ENCODE peak calls at places on chromosomes 13 and 19, in nine cellular contexts. One of them, this sample, is unnamed.

GRCh38 chr13:73984949-73985691 is 149.1 kb downstream of the KLF12 start:
- DNase-seq in COR-L47: no peak
- DNase-seq in HEK293T: no peak
- DNase-seq in NCI-H345: peak
- DNase-seq in thoracic aorta: no peak
- DNase-seq in activated naive CD4-positive, alpha-beta T cell treated with Interleukin-2 at 50 U/mL for 16 hours: peak
- DNase-seq in body of pancreas: no peak
- DNase-seq in esophagus squamous epithelium: no peak
- DNase-seq in lung: peak
- DNase-seq in this sample: no peak

GRCh38 chr19:58395220-58395978 is at the start of gene RNF225:
- DNase-seq in activated naive CD4-positive, alpha-beta T cell treated with Interleukin-2 at 50 U/mL for 16 hours: no peak
- DNase-seq in lung: no peak
- DNase-seq in COR-L47: no peak
- DNase-seq in HEK293T: no peak
- DNase-seq in NCI-H345: peak
- DNase-seq in esophagus squamous epithelium: no peak
- DNase-seq in thoracic aorta: no peak
- DNase-seq in body of pancreas: no peak
- DNase-seq in this sample: peak

GRCh38 chr19:21463449-21464105 is 41.8 kb upstream of the ZNF429 start:
- DNase-seq in esophagus squamous epithelium: no peak
- DNase-seq in body of pancreas: peak
- DNase-seq in HEK293T: no peak
- DNase-seq in activated naive CD4-positive, alpha-beta T cell treated with Interleukin-2 at 50 U/mL for 16 hours: peak
- DNase-seq in lung: peak
- DNase-seq in NCI-H345: no peak
- DNase-seq in COR-L47: no peak
- DNase-seq in thoracic aorta: no peak
- DNase-seq in this sample: no peak

GRCh38 chr19:49382639-49383038 is 5.4 kb upstream of the KASH5 start:
- DNase-seq in thoracic aorta: no peak
- DNase-seq in NCI-H345: no peak
- DNase-seq in lung: no peak
- DNase-seq in activated naive CD4-positive, alpha-beta T cell treated with Interleukin-2 at 50 U/mL for 16 hours: no peak
- DNase-seq in COR-L47: no peak
- DNase-seq in HEK293T: no peak
- DNase-seq in esophagus squamous epithelium: no peak
- DNase-seq in body of pancreas: no peak
- DNase-seq in this sample: no peak

GRCh38 chr13:48978942-48979601 is 3.4 kb downstream of the FNDC3A start:
- DNase-seq in body of pancreas: no peak
- DNase-seq in lung: no peak
- DNase-seq in HEK293T: no peak
- DNase-seq in thoracic aorta: no peak
- DNase-seq in esophagus squamous epithelium: no peak
- DNase-seq in activated naive CD4-positive, alpha-beta T cell treated with Interleukin-2 at 50 U/mL for 16 hours: no peak
- DNase-seq in NCI-H345: no peak
- DNase-seq in COR-L47: no peak
- DNase-seq in this sample: no peak

GRCh38 chr19:21569497-21569870 is 64.1 kb downstream of the ZNF429 start:
- DNase-seq in activated naive CD4-positive, alpha-beta T cell treated with Interleukin-2 at 50 U/mL for 16 hours: peak
- DNase-seq in esophagus squamous epithelium: no peak
- DNase-seq in lung: no peak
- DNase-seq in thoracic aorta: no peak
- DNase-seq in COR-L47: no peak
- DNase-seq in NCI-H345: no peak
- DNase-seq in body of pancreas: peak
- DNase-seq in HEK293T: no peak
- DNase-seq in this sample: no peak

GRCh38 chr19:30625947-30626346 is 253.8 kb downstream of the ZNF536 start:
- DNase-seq in HEK293T: no peak
- DNase-seq in body of pancreas: no peak
- DNase-seq in lung: no peak
- DNase-seq in activated naive CD4-positive, alpha-beta T cell treated with Interleukin-2 at 50 U/mL for 16 hours: no peak
- DNase-seq in esophagus squamous epithelium: no peak
- DNase-seq in COR-L47: no peak
- DNase-seq in NCI-H345: no peak
- DNase-seq in thoracic aorta: no peak
- DNase-seq in this sample: no peak

GRCh38 chr19:20078696-20079095 is 896 bp downstream of the ZNF90 start:
- DNase-seq in body of pancreas: peak
- DNase-seq in NCI-H345: no peak
- DNase-seq in activated naive CD4-positive, alpha-beta T cell treated with Interleukin-2 at 50 U/mL for 16 hours: peak
- DNase-seq in lung: peak
- DNase-seq in thoracic aorta: no peak
- DNase-seq in HEK293T: no peak
- DNase-seq in COR-L47: no peak
- DNase-seq in esophagus squamous epithelium: no peak
- DNase-seq in this sample: no peak

GRCh38 chr19:52527954-52528326 is 472 bp downstream of the ZNF808 start:
- DNase-seq in NCI-H345: no peak
- DNase-seq in COR-L47: no peak
- DNase-seq in activated naive CD4-positive, alpha-beta T cell treated with Interleukin-2 at 50 U/mL for 16 hours: no peak
- DNase-seq in body of pancreas: peak
- DNase-seq in HEK293T: no peak
- DNase-seq in esophagus squamous epithelium: no peak
- DNase-seq in lung: no peak
- DNase-seq in thoracic aorta: no peak
- DNase-seq in this sample: no peak

GRCh38 chr19:56170261-56170660 is 5.5 kb upstream of the GALP start:
- DNase-seq in activated naive CD4-positive, alpha-beta T cell treated with Interleukin-2 at 50 U/mL for 16 hours: no peak
- DNase-seq in thoracic aorta: no peak
- DNase-seq in NCI-H345: peak
- DNase-seq in lung: peak
- DNase-seq in HEK293T: no peak
- DNase-seq in COR-L47: no peak
- DNase-seq in body of pancreas: peak
- DNase-seq in esophagus squamous epithelium: no peak
- DNase-seq in this sample: peak

GRCh38 chr13:66829803-66830202 is 400.3 kb downstream of the PCDH9 start:
- DNase-seq in thoracic aorta: no peak
- DNase-seq in lung: no peak
- DNase-seq in esophagus squamous epithelium: no peak
- DNase-seq in body of pancreas: no peak
- DNase-seq in COR-L47: no peak
- DNase-seq in NCI-H345: no peak
- DNase-seq in activated naive CD4-positive, alpha-beta T cell treated with Interleukin-2 at 50 U/mL for 16 hours: no peak
- DNase-seq in HEK293T: no peak
- DNase-seq in this sample: no peak

GRCh38 chr13:26422036-26422435 is 135.4 kb upstream of the WASF3 start:
- DNase-seq in COR-L47: no peak
- DNase-seq in body of pancreas: no peak
- DNase-seq in NCI-H345: no peak
- DNase-seq in activated naive CD4-positive, alpha-beta T cell treated with Interleukin-2 at 50 U/mL for 16 hours: no peak
- DNase-seq in esophagus squamous epithelium: no peak
- DNase-seq in HEK293T: no peak
- DNase-seq in lung: no peak
- DNase-seq in thoracic aorta: no peak
- DNase-seq in this sample: no peak

GRCh38 chr13:60326273-60326672 is 70.7 kb upstream of the TDRD3 start:
- DNase-seq in NCI-H345: no peak
- DNase-seq in esophagus squamous epithelium: no peak
- DNase-seq in body of pancreas: no peak
- DNase-seq in activated naive CD4-positive, alpha-beta T cell treated with Interleukin-2 at 50 U/mL for 16 hours: no peak
- DNase-seq in thoracic aorta: no peak
- DNase-seq in lung: no peak
- DNase-seq in HEK293T: no peak
- DNase-seq in COR-L47: no peak
- DNase-seq in this sample: no peak

GRCh38 chr13:74768521-74769090 is 634.4 kb upstream of the KLF12 start:
- DNase-seq in esophagus squamous epithelium: no peak
- DNase-seq in thoracic aorta: no peak
- DNase-seq in COR-L47: no peak
- DNase-seq in activated naive CD4-positive, alpha-beta T cell treated with Interleukin-2 at 50 U/mL for 16 hours: no peak
- DNase-seq in body of pancreas: no peak
- DNase-seq in lung: no peak
- DNase-seq in HEK293T: no peak
- DNase-seq in NCI-H345: no peak
- DNase-seq in this sample: no peak

GRCh38 chr13:33281951-33282595 is 3.5 kb downstream of the STARD13 start:
- DNase-seq in thoracic aorta: no peak
- DNase-seq in HEK293T: no peak
- DNase-seq in body of pancreas: no peak
- DNase-seq in activated naive CD4-positive, alpha-beta T cell treated with Interleukin-2 at 50 U/mL for 16 hours: no peak
- DNase-seq in esophagus squamous epithelium: no peak
- DNase-seq in COR-L47: no peak
- DNase-seq in NCI-H345: no peak
- DNase-seq in lung: no peak
- DNase-seq in this sample: peak

GRCh38 chr19:3075605-3076431 is 13.5 kb upstream of the TLE5 start:
- DNase-seq in NCI-H345: peak
- DNase-seq in lung: peak
- DNase-seq in COR-L47: peak
- DNase-seq in activated naive CD4-positive, alpha-beta T cell treated with Interleukin-2 at 50 U/mL for 16 hours: peak
- DNase-seq in HEK293T: peak
- DNase-seq in body of pancreas: peak
- DNase-seq in thoracic aorta: no peak
- DNase-seq in esophagus squamous epithelium: no peak
- DNase-seq in this sample: no peak

GRCh38 chr19:13463296-13463695 is 43.0 kb downstream of the CACNA1A start:
- DNase-seq in COR-L47: no peak
- DNase-seq in body of pancreas: no peak
- DNase-seq in lung: no peak
- DNase-seq in HEK293T: peak
- DNase-seq in esophagus squamous epithelium: no peak
- DNase-seq in NCI-H345: no peak
- DNase-seq in thoracic aorta: no peak
- DNase-seq in activated naive CD4-positive, alpha-beta T cell treated with Interleukin-2 at 50 U/mL for 16 hours: no peak
- DNase-seq in this sample: no peak

GRCh38 chr19:2840794-2841790 is at the start of gene ZNF555:
- DNase-seq in lung: peak
- DNase-seq in body of pancreas: peak
- DNase-seq in HEK293T: peak
- DNase-seq in activated naive CD4-positive, alpha-beta T cell treated with Interleukin-2 at 50 U/mL for 16 hours: peak
- DNase-seq in NCI-H345: peak
- DNase-seq in thoracic aorta: peak
- DNase-seq in esophagus squamous epithelium: peak
- DNase-seq in COR-L47: peak
- DNase-seq in this sample: peak

GRCh38 chr13:59424661-59425060 is 739.1 kb downstream of the DIAPH3 start:
- DNase-seq in COR-L47: no peak
- DNase-seq in activated naive CD4-positive, alpha-beta T cell treated with Interleukin-2 at 50 U/mL for 16 hours: no peak
- DNase-seq in thoracic aorta: no peak
- DNase-seq in HEK293T: no peak
- DNase-seq in lung: no peak
- DNase-seq in esophagus squamous epithelium: no peak
- DNase-seq in NCI-H345: no peak
- DNase-seq in body of pancreas: no peak
- DNase-seq in this sample: no peak

GRCh38 chr19:1069009-1069779 is 2.2 kb downstream of the ARHGAP45 start:
- DNase-seq in NCI-H345: no peak
- DNase-seq in body of pancreas: no peak
- DNase-seq in COR-L47: no peak
- DNase-seq in thoracic aorta: no peak
- DNase-seq in lung: peak
- DNase-seq in activated naive CD4-positive, alpha-beta T cell treated with Interleukin-2 at 50 U/mL for 16 hours: peak
- DNase-seq in esophagus squamous epithelium: no peak
- DNase-seq in HEK293T: no peak
- DNase-seq in this sample: no peak

GRCh38 chr13:68081051-68081450 is 850.9 kb upstream of the PCDH9 start:
- DNase-seq in HEK293T: no peak
- DNase-seq in lung: no peak
- DNase-seq in body of pancreas: no peak
- DNase-seq in esophagus squamous epithelium: no peak
- DNase-seq in COR-L47: no peak
- DNase-seq in activated naive CD4-positive, alpha-beta T cell treated with Interleukin-2 at 50 U/mL for 16 hours: no peak
- DNase-seq in thoracic aorta: no peak
- DNase-seq in NCI-H345: no peak
- DNase-seq in this sample: no peak

GRCh38 chr19:43798546-43799409 is 3.5 kb downstream of the LYPD5 start:
- DNase-seq in HEK293T: no peak
- DNase-seq in thoracic aorta: no peak
- DNase-seq in lung: peak
- DNase-seq in activated naive CD4-positive, alpha-beta T cell treated with Interleukin-2 at 50 U/mL for 16 hours: peak
- DNase-seq in esophagus squamous epithelium: no peak
- DNase-seq in body of pancreas: peak
- DNase-seq in NCI-H345: peak
- DNase-seq in COR-L47: peak
- DNase-seq in this sample: no peak

GRCh38 chr19:1445185-1445931 is 4.6 kb upstream of the APC2 start:
- DNase-seq in COR-L47: peak
- DNase-seq in NCI-H345: peak
- DNase-seq in lung: peak
- DNase-seq in body of pancreas: peak
- DNase-seq in HEK293T: peak
- DNase-seq in thoracic aorta: no peak
- DNase-seq in activated naive CD4-positive, alpha-beta T cell treated with Interleukin-2 at 50 U/mL for 16 hours: peak
- DNase-seq in esophagus squamous epithelium: no peak
- DNase-seq in this sample: peak

GRCh38 chr19:33444993-33445751 is 71.7 kb downstream of the CEBPG start:
- DNase-seq in NCI-H345: no peak
- DNase-seq in thoracic aorta: no peak
- DNase-seq in body of pancreas: no peak
- DNase-seq in HEK293T: no peak
- DNase-seq in lung: no peak
- DNase-seq in activated naive CD4-positive, alpha-beta T cell treated with Interleukin-2 at 50 U/mL for 16 hours: no peak
- DNase-seq in COR-L47: no peak
- DNase-seq in esophagus squamous epithelium: no peak
- DNase-seq in this sample: no peak

This sample was measured in A549.